ENCODE peak calls at places on chromosome 11, in seven cellular contexts. K is AG09309; I is activated CD8-positive, alpha-beta T cell treated with anti-CD3 and anti-CD28 coated beads for 36 hours; V is tibial nerve; X is BE2C; M is retinal pigment epithelial cell; F is lung. W is an unnamed sample.

GRCh38 chr11:28105869-28106268 is 2.1 kb downstream of the KIF18A start:
- DNase-seq in K (no peak), I (no peak), V (no peak), X (no peak), M (no peak), F (no peak), W (no peak)

GRCh38 chr11:125448136-125448535 is 47.9 kb downstream of the FEZ1 start:
- DNase-seq in K (no peak), I (no peak), V (no peak), X (no peak), M (no peak), F (no peak), W (no peak)

GRCh38 chr11:63914896-63915681 is 1.9 kb downstream of the RCOR2 start:
- DNase-seq in K (no peak), I (no peak), V (no peak), X (peak), M (no peak), F (no peak), W (no peak)

GRCh38 chr11:121654506-121655480 is 202.0 kb upstream of the SORL1-AS1 start:
- DNase-seq in K (no peak), I (no peak), V (no peak), X (no peak), M (no peak), F (peak), W (no peak)

GRCh38 chr11:102117472-102118113 is 7.3 kb downstream of the YAP1 start:
- DNase-seq in K (no peak), I (no peak), V (no peak), X (no peak), M (no peak), F (no peak), W (no peak)

GRCh38 chr11:394034-394857 is at the start of gene PKP3:
- DNase-seq in K (no peak), I (no peak), V (no peak), X (no peak), M (no peak), F (peak), W (no peak)

GRCh38 chr11:113643701-113644100 is 62.4 kb downstream of the TMPRSS5 start:
- DNase-seq in K (no peak), I (no peak), V (no peak), X (no peak), M (no peak), F (no peak), W (no peak)

GRCh38 chr11:33713162-33713913 is 12.7 kb upstream of the C11orf91 start:
- DNase-seq in K (no peak), I (no peak), V (no peak), X (no peak), M (no peak), F (no peak), W (no peak)

GRCh38 chr11:28619870-28620540 is 511.8 kb downstream of the METTL15 start:
- DNase-seq in K (no peak), I (no peak), V (no peak), X (no peak), M (peak), F (no peak), W (no peak)

GRCh38 chr11:8614497-8614896 is 20.5 kb upstream of the STK33 start:
- DNase-seq in K (no peak), I (no peak), V (no peak), X (no peak), M (no peak), F (no peak), W (no peak)

GRCh38 chr11:16669799-16670415 is 68.5 kb upstream of the C11orf58 start:
- DNase-seq in K (no peak), I (no peak), V (no peak), X (no peak), M (peak), F (no peak), W (no peak)

GRCh38 chr11:114072978-114073377 is 13.5 kb downstream of the ZBTB16 start:
- DNase-seq in K (no peak), I (peak), V (no peak), X (no peak), M (no peak), F (no peak), W (no peak)

GRCh38 chr11:641806-642370 is 4.8 kb downstream of the DRD4 start:
- DNase-seq in K (no peak), I (no peak), V (no peak), X (no peak), M (no peak), F (no peak), W (no peak)

GRCh38 chr11:69299572-69299971 is 5.6 kb downstream of the MYEOV start:
- DNase-seq in K (no peak), I (no peak), V (no peak), X (no peak), M (no peak), F (no peak), W (no peak)

GRCh38 chr11:45423036-45423435 is 136.9 kb upstream of the SYT13 start:
- DNase-seq in K (no peak), I (no peak), V (no peak), X (no peak), M (no peak), F (no peak), W (no peak)

GRCh38 chr11:88464528-88464927 is 127.0 kb upstream of the CTSC start:
- DNase-seq in K (no peak), I (no peak), V (no peak), X (no peak), M (no peak), F (no peak), W (no peak)

GRCh38 chr11:75591371-75591770 is 29.3 kb downstream of the SERPINH1 start:
- DNase-seq in K (no peak), I (no peak), V (no peak), X (no peak), M (no peak), F (no peak), W (no peak)

GRCh38 chr11:68890490-68891231 is 13.0 kb downstream of the MRPL21 start:
- DNase-seq in K (peak), I (no peak), V (peak), X (peak), M (no peak), F (peak), W (peak)

GRCh38 chr11:34890089-34890488 is 26.1 kb downstream of the APIP start:
- DNase-seq in K (no peak), I (no peak), V (no peak), X (no peak), M (no peak), F (no peak), W (no peak)
- TF ChIP-seq CTCF in K (peak), I (no peak), V (peak), X (peak), M (peak), F (no peak), W (peak)

GRCh38 chr11:59617876-59618275 is 2.3 kb upstream of the OSBP start:
- DNase-seq in K (no peak), I (no peak), V (no peak), X (no peak), M (no peak), F (no peak), W (no peak)

GRCh38 chr11:59615132-59615636 is 390 bp downstream of the OSBP start:
- DNase-seq in K (no peak), I (peak), V (peak), X (peak), M (no peak), F (peak), W (no peak)

GRCh38 chr11:59614277-59615131 is 1.1 kb downstream of the OSBP start:
- DNase-seq in K (no peak), I (no peak), V (no peak), X (no peak), M (no peak), F (no peak), W (no peak)

GRCh38 chr11:59616396-59616982 is 915 bp upstream of the OSBP start:
- DNase-seq in K (no peak), I (no peak), V (no peak), X (peak), M (no peak), F (no peak), W (no peak)

DNA sequence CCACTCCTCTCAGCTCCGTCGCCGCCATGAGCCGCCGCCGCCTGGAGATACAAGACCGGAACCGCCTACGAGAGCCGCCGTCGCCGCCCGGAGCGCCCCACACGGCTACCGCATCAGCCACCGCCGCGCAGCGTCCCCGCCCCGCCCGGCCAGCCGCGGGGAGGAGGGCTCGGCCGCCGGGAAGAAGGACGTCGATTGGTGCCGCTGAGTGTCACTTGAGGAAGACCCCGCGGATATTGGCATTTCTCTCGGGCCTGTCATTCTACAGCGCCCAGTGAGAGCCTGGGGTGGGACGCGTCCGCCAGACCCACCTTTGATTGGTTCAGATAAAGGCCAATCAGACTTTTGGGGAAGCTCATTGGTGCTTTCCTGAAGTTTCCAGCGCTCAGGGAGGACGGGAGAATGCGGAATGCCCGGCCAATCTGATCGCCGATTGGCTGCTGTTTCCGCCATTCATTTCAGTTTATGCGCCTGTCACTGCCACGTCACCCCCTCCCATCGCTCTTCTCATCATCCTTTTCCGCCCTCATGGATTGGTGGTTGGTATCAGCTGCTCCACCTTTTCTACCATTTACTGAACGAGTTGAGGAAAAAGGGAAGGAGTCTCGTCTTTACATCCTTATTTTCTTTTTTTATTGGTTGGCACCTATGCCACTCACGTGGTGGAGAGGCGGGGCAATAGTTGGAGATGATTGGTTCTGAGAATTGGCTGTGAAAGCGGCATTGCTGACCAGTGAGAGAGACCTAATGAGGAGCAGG is at the start of gene OSBP:
- DNase-seq in K (peak), I (peak), V (peak), X (peak), M (peak), F (peak), W (peak)
- TF ChIP-seq CTCF in K (no peak), I (no peak), V (no peak), X (no peak), M (no peak), F (no peak), W (no peak)

GRCh38 chr11:32071811-32072210 is 19.1 kb upstream of the RCN1 start:
- DNase-seq in K (peak), I (no peak), V (no peak), X (no peak), M (no peak), F (no peak), W (no peak)
- TF ChIP-seq CTCF in K (peak), I (no peak), V (no peak), X (peak), M (peak), F (no peak), W (peak)

DNA sequence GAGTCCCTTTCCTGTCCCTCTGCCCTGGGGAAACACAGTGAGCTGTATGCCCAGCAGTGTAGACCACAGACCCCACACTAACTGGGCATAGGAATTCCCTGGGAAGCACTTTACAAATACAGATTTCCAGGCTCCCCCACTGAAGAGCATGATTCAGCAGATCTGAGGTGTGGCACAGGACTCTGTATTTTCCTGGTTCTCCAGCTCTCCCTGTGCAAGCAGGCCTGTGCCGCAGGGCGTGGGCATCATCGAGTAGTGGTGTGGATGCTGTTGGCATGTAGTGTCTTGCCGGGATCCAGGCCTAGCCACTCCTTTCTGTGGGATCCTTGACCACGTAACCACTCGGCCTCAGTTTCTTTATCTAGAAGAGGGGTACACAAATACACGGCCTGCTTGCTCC is 49.9 kb downstream of the GALNT18 start:
- DNase-seq in K (no peak), I (no peak), V (no peak), X (no peak), M (no peak), F (no peak), W (no peak)
- TF ChIP-seq CTCF in K (no peak), I (no peak), V (no peak), X (no peak), M (no peak), F (no peak), W (no peak)

DNA sequence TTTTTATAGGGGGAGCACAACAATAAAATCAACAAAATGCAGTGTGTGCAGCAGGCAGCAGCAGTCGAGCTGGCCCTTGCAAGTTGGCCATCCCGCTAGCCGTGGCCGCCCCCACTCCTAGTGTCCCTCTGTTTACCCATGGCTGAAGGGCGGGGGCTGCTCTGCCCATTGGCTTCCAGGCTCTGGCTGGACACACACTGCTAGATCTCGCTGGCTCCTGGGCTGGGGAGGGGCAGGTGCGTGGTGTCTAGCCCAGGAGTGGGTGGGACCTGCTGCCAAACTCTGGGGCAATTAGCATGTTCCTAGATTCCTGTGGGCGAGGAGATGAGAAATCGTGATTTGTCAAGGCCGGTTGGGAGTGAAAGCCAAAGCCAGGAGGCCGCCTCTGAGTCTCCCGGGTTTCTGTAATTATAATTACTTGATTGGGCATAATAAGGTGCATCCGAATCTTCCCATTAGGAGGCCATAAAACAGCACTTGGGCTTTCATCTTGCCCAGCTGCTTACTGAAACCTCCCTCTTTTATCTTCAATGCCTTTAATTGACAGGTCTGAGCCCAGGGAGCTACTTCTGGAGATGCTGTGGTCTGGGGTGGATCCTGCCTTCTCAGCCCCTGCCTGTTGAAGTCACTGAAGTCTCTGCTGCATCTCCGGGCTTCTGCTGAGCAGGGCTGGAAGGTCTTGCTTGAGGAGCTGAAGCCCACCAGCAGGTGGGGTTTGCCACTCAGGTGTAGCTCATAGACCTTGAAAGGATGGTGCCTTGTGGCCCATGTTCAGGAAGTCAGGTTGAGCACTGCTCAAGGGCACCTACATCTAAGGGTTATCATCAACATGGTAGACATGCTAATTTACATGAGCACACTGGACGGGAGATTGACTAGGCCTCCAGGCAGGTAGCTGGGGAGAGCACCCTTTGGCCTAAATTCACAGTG is 44.5 kb upstream of the DKK3 start:
- DNase-seq in K (no peak), I (peak), V (no peak), X (no peak), M (no peak), F (no peak), W (no peak)
- TF ChIP-seq CTCF in K (no peak), I (no peak), V (no peak), X (no peak), M (peak), F (no peak), W (no peak)

GRCh38 chr11:14637868-14638409 is 5.7 kb upstream of the PDE3B start:
- DNase-seq in K (no peak), I (peak), V (no peak), X (no peak), M (no peak), F (no peak), W (no peak)

GRCh38 chr11:14634813-14635212 is 8.8 kb upstream of the PDE3B start:
- DNase-seq in K (no peak), I (no peak), V (no peak), X (no peak), M (no peak), F (no peak), W (no peak)

GRCh38 chr11:14638561-14638960 is 5.0 kb upstream of the PDE3B start:
- DNase-seq in K (no peak), I (peak), V (no peak), X (no peak), M (no peak), F (no peak), W (no peak)

GRCh38 chr11:14636119-14636518 is 7.5 kb upstream of the PDE3B start:
- DNase-seq in K (no peak), I (peak), V (no peak), X (no peak), M (no peak), F (no peak), W (no peak)

DNA sequence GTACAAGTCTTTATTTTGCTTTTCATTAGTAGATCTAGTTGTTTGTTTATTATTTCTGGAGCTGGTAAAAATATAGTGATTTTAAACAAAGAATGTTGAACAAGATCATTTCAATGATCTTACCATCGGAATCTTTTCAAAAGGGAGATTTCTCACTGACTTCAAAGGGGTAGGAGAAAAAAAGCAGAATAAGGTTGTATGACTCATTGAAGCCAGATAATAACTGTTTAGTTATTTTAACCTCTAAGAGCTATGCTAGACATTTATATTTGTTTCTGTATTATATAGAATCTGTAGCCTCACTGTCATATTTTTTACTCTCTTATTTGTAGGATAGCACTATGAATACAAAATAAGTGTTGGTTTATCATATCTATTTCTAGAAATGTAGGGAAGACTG is 8.0 kb upstream of the PDE3B start:
- DNase-seq in K (no peak), I (no peak), V (no peak), X (no peak), M (no peak), F (no peak), W (no peak)
- TF ChIP-seq CTCF in K (no peak), I (no peak), V (no peak), X (no peak), M (no peak), F (no peak), W (no peak)

GRCh38 chr11:61126266-61126665 is 24.0 kb downstream of the CD5 start:
- DNase-seq in K (no peak), I (no peak), V (peak), X (no peak), M (no peak), F (no peak), W (no peak)
- TF ChIP-seq CTCF in K (no peak), I (no peak), V (no peak), X (no peak), M (peak), F (no peak), W (no peak)

W was measured in AG09319.